ENCODE peak calls at places on chromosome 21, in four cellular contexts. R, O, N and L are unnamed samples.

GRCh38 chr21:42047821-42048613 is 23.1 kb upstream of the UMODL1 start:
- DNase-seq in R (no peak), O (peak), N (no peak), L (no peak)

GRCh38 chr21:44966135-44967081 is 26.6 kb downstream of the SLX9 start:
- DNase-seq in R (no peak), O (no peak), N (no peak), L (peak)

GRCh38 chr21:26965567-26966359 is 1.1 kb downstream of the ADAMTS5 start:
- DNase-seq in R (peak), O (no peak), N (peak), L (no peak)

GRCh38 chr21:45536301-45537081 is 5.7 kb downstream of the SLC19A1 start:
- DNase-seq in R (peak), O (no peak), N (no peak), L (no peak)

GRCh38 chr21:43603641-43604504 is 55.4 kb downstream of the HSF2BP start:
- DNase-seq in R (no peak), O (no peak), N (no peak), L (no peak)

GRCh38 chr21:42079939-42080787 is 9.0 kb downstream of the UMODL1 start:
- DNase-seq in R (no peak), O (no peak), N (no peak), L (no peak)

GRCh38 chr21:46375560-46376230 is 51.7 kb downstream of the PCNT start:
- DNase-seq in R (no peak), O (no peak), N (no peak), L (no peak)

GRCh38 chr21:35014302-35015044 is 34.6 kb downstream of the RUNX1 start:
- DNase-seq in R (no peak), O (no peak), N (peak), L (peak)

GRCh38 chr21:31201548-31201947 is 142.5 kb downstream of the TIAM1 start:
- DNase-seq in R (peak), O (no peak), N (no peak), L (no peak)

GRCh38 chr21:39176312-39176711 is 6.9 kb downstream of the PSMG1 start:
- DNase-seq in R (no peak), O (no peak), N (peak), L (no peak)

GRCh38 chr21:25573409-25574206 is 33.7 kb downstream of the MRPL39 start:
- DNase-seq in R (peak), O (peak), N (peak), L (peak)

GRCh38 chr21:31732891-31733520 is 1.1 kb upstream of the SCAF4 start:
- DNase-seq in R (no peak), O (no peak), N (no peak), L (no peak)

GRCh38 chr21:31339736-31340135 is 4.3 kb downstream of the TIAM1 start:
- DNase-seq in R (no peak), O (no peak), N (no peak), L (no peak)

GRCh38 chr21:36385909-36386642 is 884 bp downstream of the CHAF1B start:
- DNase-seq in R (no peak), O (no peak), N (peak), L (no peak)

GRCh38 chr21:43866659-43867331 is 1.8 kb downstream of the AGPAT3 start:
- DNase-seq in R (no peak), O (no peak), N (peak), L (peak)

GRCh38 chr21:45592626-45593134 is 50.4 kb upstream of the SLC19A1 start:
- DNase-seq in R (no peak), O (no peak), N (no peak), L (no peak)

GRCh38 chr21:36330904-36331303 is 10.9 kb downstream of the MORC3 start:
- DNase-seq in R (peak), O (no peak), N (peak), L (peak)

GRCh38 chr21:31117046-31117916 is 79.0 kb upstream of the KRTAP19-8 start:
- DNase-seq in R (no peak), O (peak), N (peak), L (peak)

GRCh38 chr21:29232601-29233541 is 65.9 kb upstream of the BACH1 start:
- DNase-seq in R (no peak), O (no peak), N (peak), L (peak)

GRCh38 chr21:15088483-15088882 is 23.7 kb upstream of the NRIP1 start:
- DNase-seq in R (no peak), O (no peak), N (no peak), L (no peak)

GRCh38 chr21:34092241-34092921 is 19.0 kb downstream of the MRPS6 start:
- DNase-seq in R (no peak), O (no peak), N (no peak), L (no peak)

GRCh38 chr21:35927262-35927661 is 133.1 kb downstream of the SETD4 start:
- DNase-seq in R (no peak), O (no peak), N (no peak), L (no peak)

GRCh38 chr21:33299181-33299752 is 25.5 kb upstream of the IFNAR1 start:
- DNase-seq in R (no peak), O (no peak), N (peak), L (peak)

GRCh38 chr21:44618909-44619308 is 7.0 kb downstream of the KRTAP10-8 start:
- DNase-seq in R (no peak), O (no peak), N (no peak), L (no peak)

GRCh38 chr21:45998871-45999580 is 17.5 kb downstream of the COL6A1 start:
- DNase-seq in R (no peak), O (no peak), N (no peak), L (no peak)

GRCh38 chr21:35565204-35565611 is 495.1 kb downstream of the SETD4 start:
- DNase-seq in R (no peak), O (no peak), N (peak), L (peak)

GRCh38 chr21:45241357-45241756 is 46.3 kb downstream of the POFUT2 start:
- DNase-seq in R (no peak), O (no peak), N (no peak), L (no peak)

GRCh38 chr21:41318218-41318617 is 1.6 kb downstream of the FAM3B start:
- DNase-seq in R (no peak), O (no peak), N (no peak), L (no peak)

GRCh38 chr21:43864313-43864805 is 664 bp upstream of the AGPAT3 start:
- DNase-seq in R (no peak), O (no peak), N (peak), L (no peak)

GRCh38 chr21:28605138-28605537 is 387.5 kb downstream of the LTN1 start:
- DNase-seq in R (no peak), O (no peak), N (no peak), L (no peak)

GRCh38 chr21:42607525-42608102 is 45.8 kb upstream of the PDE9A start:
- DNase-seq in R (no peak), O (no peak), N (no peak), L (no peak)

GRCh38 chr21:44370771-44371410 is 17.5 kb downstream of the TRPM2 start:
- DNase-seq in R (no peak), O (no peak), N (no peak), L (no peak)